ENCODE peak calls at places on chromosomes 3 and 15, in four cellular contexts. W is Panc1, R is heart right ventricle, C is adrenal gland. I is an unnamed sample.
A peak's percentile ranks its signal among the peaks of the same experiment; 100 is the strongest.

GRCh38 chr15:65008989-65009388 is 19.3 kb upstream of the SPG21 start:
- DNase-seq in W (no peak), R (no peak), C (no peak), I (no peak)

GRCh38 chr15:44798815-44799214 is 62.5 kb downstream of the TRIM69 start:
- DNase-seq in W (no peak), R (no peak), C (no peak), I (no peak)

GRCh38 chr3:71681224-71681668 is 44.0 kb downstream of the EIF4E3 start:
- DNase-seq in W (peak; percentile 7), R (peak; percentile 34), C (peak; percentile 53), I (no peak)

GRCh38 chr3:71689305-71689704 is 35.9 kb downstream of the EIF4E3 start:
- DNase-seq in W (no peak), R (no peak), C (no peak), I (no peak)

GRCh38 chr3:145557405-145557804 is 603.6 kb downstream of the PLOD2 start:
- DNase-seq in W (no peak), R (peak; percentile 7), C (no peak), I (no peak)

GRCh38 chr3:187750513-187751123 is 5.3 kb upstream of the BCL6 start:
- DNase-seq in W (no peak), R (no peak), C (no peak), I (no peak)

GRCh38 chr3:122572940-122573412 is 4.5 kb upstream of the PARP15 start:
- DNase-seq in W (no peak), R (no peak), C (peak; percentile 58), I (peak; percentile 46)

GRCh38 chr3:195697582-195698324 is 23.0 kb upstream of the MUC20 start:
- DNase-seq in W (no peak), R (no peak), C (no peak), I (no peak)

GRCh38 chr3:67357610-67358458 is 296.6 kb downstream of the SUCLG2 start:
- DNase-seq in W (peak; percentile 18), R (no peak), C (no peak), I (no peak)

GRCh38 chr3:15299036-15299435 is 33.4 kb downstream of the SH3BP5 start:
- DNase-seq in W (no peak), R (no peak), C (peak; percentile 91), I (peak; percentile 67)

GRCh38 chr15:95016511-95017219 is 785.3 kb downstream of the MCTP2 start:
- DNase-seq in W (no peak), R (no peak), C (no peak), I (no peak)

GRCh38 chr3:141294300-141294699 is 62.7 kb downstream of the PXYLP1 start:
- DNase-seq in W (no peak), R (no peak), C (no peak), I (no peak)

GRCh38 chr15:85035980-85036379 is 54.3 kb downstream of the PDE8A start:
- DNase-seq in W (no peak), R (no peak), C (no peak), I (no peak)

GRCh38 chr3:182349951-182350350 is 443.4 kb upstream of the ATP11B start:
- DNase-seq in W (no peak), R (no peak), C (no peak), I (no peak)

GRCh38 chr3:111385971-111386495 is 156.0 kb upstream of the CD96 start:
- DNase-seq in W (no peak), R (no peak), C (no peak), I (no peak)

GRCh38 chr3:38655708-38656300 is 6.3 kb upstream of the SCN5A start:
- DNase-seq in W (no peak), R (no peak), C (no peak), I (no peak)

GRCh38 chr15:67783303-67783702 is 42.0 kb upstream of the SKOR1 start:
- DNase-seq in W (no peak), R (no peak), C (no peak), I (no peak)

GRCh38 chr3:155320934-155321333 is 27.5 kb upstream of the STRIT1 start:
- DNase-seq in W (no peak), R (no peak), C (no peak), I (no peak)

GRCh38 chr15:33161209-33161608 is 33.3 kb downstream of the FMN1 start:
- DNase-seq in W (no peak), R (no peak), C (no peak), I (no peak)

GRCh38 chr3:140167600-140168281 is 232.8 kb downstream of the CLSTN2 start:
- DNase-seq in W (no peak), R (no peak), C (no peak), I (no peak)

GRCh38 chr15:86865920-86866319 is 786.2 kb downstream of the AGBL1 start:
- DNase-seq in W (no peak), R (no peak), C (no peak), I (no peak)

GRCh38 chr3:50503504-50503903 is at the start of gene CACNA2D2:
- DNase-seq in W (no peak), R (peak; percentile 52), C (no peak), I (peak; percentile 61)

GRCh38 chr15:90230610-90231009 is 3.1 kb downstream of the CIB1 start:
- DNase-seq in W (no peak), R (no peak), C (no peak), I (no peak)
- H3K4me3 ChIP-seq in W (peak overlapping the region; percentile 85), R (no peak overlapping the region), C (no peak overlapping the region), I (no peak overlapping the region)

DNA sequence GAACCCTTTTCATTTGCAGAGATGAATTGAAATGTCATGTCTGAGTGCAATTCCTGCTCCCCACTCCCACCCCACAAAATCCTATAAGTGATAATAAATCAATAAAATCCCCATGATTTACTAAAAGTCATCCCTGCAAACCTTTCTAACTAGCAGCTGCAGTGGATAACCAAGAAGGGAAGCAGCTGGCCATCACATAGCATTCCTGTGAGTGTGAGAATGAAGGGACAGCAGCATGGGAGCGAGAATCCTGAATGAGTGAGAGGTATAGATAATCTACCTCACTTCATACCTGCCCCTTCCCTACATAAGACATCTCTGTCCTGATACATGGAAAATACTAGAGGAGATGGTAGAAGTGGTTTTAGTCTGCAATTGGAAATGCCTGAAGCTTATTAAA is 4.4 kb upstream of the ZNF774 start:
- DNase-seq in W (no peak), R (no peak), C (no peak), I (no peak)
- H3K27me3 ChIP-seq in W (no peaks in the 10 kb centered on the region), R (no peaks in the 10 kb centered on the region), C (no peaks in the 10 kb centered on the region), I (no peaks in the 10 kb centered on the region)

GRCh38 chr3:169243122-169243521 is 420.4 kb downstream of the MECOM start:
- DNase-seq in W (no peak), R (no peak), C (no peak), I (no peak)

GRCh38 chr3:169246158-169246557 is 417.4 kb downstream of the MECOM start:
- DNase-seq in W (no peak), R (no peak), C (no peak), I (no peak)

GRCh38 chr3:169245631-169246030 is 417.9 kb downstream of the MECOM start:
- DNase-seq in W (no peak), R (no peak), C (no peak), I (no peak)

GRCh38 chr3:169243579-169243978 is 419.9 kb downstream of the MECOM start:
- DNase-seq in W (no peak), R (no peak), C (no peak), I (no peak)

DNA sequence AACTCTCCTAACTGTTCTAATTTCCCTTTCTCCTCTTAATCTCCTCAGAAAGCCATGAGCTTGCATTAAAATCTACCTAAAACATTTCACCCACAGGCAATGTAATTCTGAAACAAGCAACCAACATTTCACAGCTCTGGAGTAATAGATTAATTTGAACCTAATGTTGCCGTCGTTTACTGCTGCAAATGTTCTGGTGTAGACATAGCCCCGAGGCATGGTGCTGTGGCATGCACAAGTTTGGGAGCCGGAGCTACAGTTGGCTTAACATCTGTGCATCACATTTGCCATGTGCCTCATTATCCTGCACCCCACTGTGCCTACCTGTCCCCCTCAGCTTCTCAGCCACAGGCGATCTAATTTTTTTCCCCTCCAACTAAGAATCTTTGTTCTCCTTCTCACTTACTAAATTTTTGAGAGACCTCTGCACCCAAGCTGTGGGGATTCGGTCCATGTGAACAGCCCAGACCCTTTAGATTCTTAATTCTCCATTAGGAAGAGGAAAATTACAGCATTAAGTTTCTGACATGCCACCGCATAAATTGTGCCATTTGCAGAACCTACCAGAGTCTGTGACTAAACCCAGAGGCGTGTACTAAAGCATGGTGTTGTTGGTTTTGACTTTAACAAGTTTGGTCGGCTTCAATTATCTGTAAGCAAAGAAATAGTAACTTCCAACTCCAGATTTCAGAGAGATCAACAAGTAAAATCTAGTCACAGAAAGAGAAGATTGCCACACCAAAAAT is 419.2 kb downstream of the MECOM start:
- DNase-seq in W (no peak), R (no peak), C (no peak), I (no peak)
- H3K27ac ChIP-seq in W (no peak overlapping the region), R (no peak overlapping the region), C (no peak overlapping the region), I (no peak overlapping the region)

GRCh38 chr3:148697311-148698189 is at the start of gene AGTR1:
- DNase-seq in W (no peak), R (peak; percentile 79), C (peak; percentile 84), I (peak; percentile 90)

GRCh38 chr3:148694116-148694515 is 3.6 kb upstream of the AGTR1 start:
- DNase-seq in W (no peak), R (no peak), C (no peak), I (no peak)

DNA sequence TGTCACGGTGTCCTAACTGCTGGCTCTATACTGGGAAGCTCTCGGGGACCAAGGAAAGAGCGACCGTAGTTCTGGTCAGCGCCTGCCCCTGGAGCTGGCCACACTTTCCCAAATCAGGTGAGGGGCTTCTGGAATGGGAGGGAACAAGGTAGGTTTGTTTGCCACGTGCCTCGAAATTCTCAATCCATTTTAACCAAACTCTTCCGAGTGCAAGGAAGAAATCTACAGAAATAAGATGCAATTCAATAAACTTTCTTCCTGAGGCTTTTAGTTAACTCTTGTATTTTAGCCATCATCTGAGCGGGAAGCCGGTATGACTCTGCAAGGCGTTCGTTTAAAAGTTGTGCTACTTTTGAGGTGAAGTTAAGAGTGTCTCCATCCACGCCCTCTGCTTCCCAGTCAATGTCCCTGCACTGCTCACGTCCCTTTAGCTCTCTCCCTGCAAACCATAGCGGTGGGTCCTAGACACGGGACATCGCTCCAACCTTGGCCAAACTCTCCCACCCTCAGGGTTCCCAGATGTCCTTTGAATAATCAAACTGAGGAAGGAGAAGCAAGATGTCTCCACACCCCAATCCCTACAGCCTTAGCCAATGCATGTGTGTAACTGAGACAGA is 595 bp downstream of the AGTR1 start:
- DNase-seq in W (no peak), R (no peak), C (no peak), I (no peak)
- H3K4me3 ChIP-seq in W (peak overlapping the region; percentile 47), R (peak overlapping the region; percentile 38), C (peak overlapping the region; percentile 49), I (peak overlapping the region; percentile 74)

GRCh38 chr15:66169625-66170024 is 83.9 kb downstream of the MEGF11 start:
- DNase-seq in W (no peak), R (no peak), C (no peak), I (no peak)
- H3K27me3 ChIP-seq in W (no peaks in the 10 kb centered on the region), R (peaks cover 13% of the 10 kb centered on the region), C (no peaks in the 10 kb centered on the region), I (no peaks in the 10 kb centered on the region)

DNA sequence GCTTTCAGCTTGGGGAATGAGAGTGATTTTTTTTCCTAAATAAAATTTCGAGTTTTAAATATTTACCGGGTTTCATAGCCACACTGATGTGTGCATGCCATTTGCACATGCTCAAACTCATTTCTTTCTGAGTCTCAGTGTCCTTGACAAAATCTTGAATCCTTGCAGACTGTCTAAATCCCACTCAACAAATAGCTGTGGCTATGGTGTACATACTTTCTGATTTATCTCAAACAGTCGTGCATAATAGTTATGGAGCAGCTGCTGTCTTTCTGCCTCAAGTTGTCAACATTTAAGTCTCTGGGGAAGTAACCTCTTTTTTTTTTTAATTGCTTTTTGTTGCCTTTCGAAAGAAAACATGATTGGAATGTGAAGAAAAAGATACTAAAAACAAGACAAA is 52.8 kb upstream of the UTS2B start:
- DNase-seq in W (no peak), R (no peak), C (no peak), I (no peak)
- H3K27ac ChIP-seq in W (no peak overlapping the region), R (peak overlapping the region; percentile 28), C (no peak overlapping the region), I (no peak overlapping the region)